ENCODE peak calls at places on chromosomes 4 and X, in nine cellular contexts. W is adipocyte, M is colonic mucosa, E is fibroblast of lung, U is IMR-90, O is K562, B is kidney, Q is NT2/D1, L is neuronal stem cell. D is an unnamed sample. For H3K36me3, the result is how much of the 10 kb centered on the place peaks cover.

GRCh38 chr4:98903963-98904362 is 25.0 kb downstream of the EIF4E start:
- DNase-seq in Q (no peak), E (no peak), U (no peak), B (no peak), W (no peak), M (no peak), L (no peak), O (no peak), D (no peak)

GRCh38 chr4:156329779-156330178 is 376.1 kb upstream of the CTSO start:
- DNase-seq in U (peak), B (no peak), L (no peak), W (peak), Q (no peak), O (no peak), M (no peak), E (no peak), D (no peak)

GRCh38 chrX:148600131-148600530 is 99.7 kb downstream of the AFF2 start:
- DNase-seq in B (no peak), W (no peak), O (no peak), Q (no peak), U (no peak), M (no peak), E (no peak), L (no peak), D (no peak)

GRCh38 chrX:66022742-66023725 is 16.8 kb downstream of the VSIG4 start:
- DNase-seq in B (no peak), O (peak), W (no peak), E (no peak), Q (peak), M (no peak), U (no peak), L (no peak), D (no peak)

GRCh38 chr4:128810331-128810870 is 901 bp downstream of the JADE1 start:
- DNase-seq in W (peak), M (peak), E (no peak), O (peak), B (no peak), L (no peak), U (peak), Q (no peak), D (no peak)

GRCh38 chrX:115504167-115504566 is 56.8 kb upstream of the PLS3 start:
- DNase-seq in Q (no peak), L (no peak), M (no peak), B (no peak), E (no peak), W (no peak), O (no peak), U (no peak), D (no peak)

GRCh38 chrX:56248492-56248891 is 16.3 kb downstream of the KLF8 start:
- DNase-seq in B (no peak), L (no peak), U (peak), Q (no peak), O (peak), M (peak), W (peak), E (peak), D (peak)

GRCh38 chr4:36716874-36717273 is 435.5 kb downstream of the DTHD1 start:
- DNase-seq in O (no peak), W (no peak), B (no peak), Q (no peak), L (no peak), E (no peak), U (no peak), M (no peak), D (no peak)

GRCh38 chr4:139922625-139923024 is 231.4 kb downstream of the MAML3 start:
- DNase-seq in U (peak), M (no peak), W (no peak), O (no peak), Q (no peak), B (no peak), L (no peak), E (peak), D (no peak)

GRCh38 chrX:21193196-21193595 is 181.0 kb upstream of the CNKSR2 start:
- DNase-seq in O (no peak), W (no peak), M (no peak), B (no peak), E (no peak), Q (no peak), U (no peak), L (no peak), D (no peak)

GRCh38 chrX:63686878-63687714 is 97.9 kb downstream of the ARHGEF9 start:
- DNase-seq in B (no peak), W (peak), E (peak), U (peak), Q (peak), M (no peak), L (peak), O (peak), D (peak)

GRCh38 chr4:108703370-108703769 is 53.0 kb downstream of the OSTC start:
- DNase-seq in O (no peak), M (no peak), E (no peak), B (no peak), U (no peak), Q (no peak), W (no peak), L (no peak), D (no peak)

GRCh38 chrX:114532093-114532805 is 51.6 kb upstream of the HTR2C start:
- DNase-seq in L (no peak), M (no peak), U (no peak), O (no peak), E (peak), B (no peak), Q (no peak), W (no peak), D (no peak)

GRCh38 chrX:67917412-67918010 is 373.7 kb downstream of the AR start:
- DNase-seq in W (no peak), E (no peak), M (no peak), B (no peak), Q (no peak), U (no peak), L (no peak), O (no peak), D (no peak)

GRCh38 chr4:56320293-56320692 is 67.0 kb downstream of the AASDH start:
- DNase-seq in E (peak), L (no peak), U (peak), M (no peak), Q (no peak), B (no peak), W (no peak), O (no peak), D (no peak)

GRCh38 chrX:17689971-17690409 is 47.3 kb upstream of the SCML1 start:
- DNase-seq in W (peak), O (peak), U (peak), Q (peak), B (no peak), E (peak), L (peak), M (peak), D (peak)

GRCh38 chr4:168097161-168097560 is 4.8 kb downstream of the ANXA10 start:
- DNase-seq in W (peak), Q (no peak), M (no peak), L (no peak), E (peak), U (no peak), O (no peak), B (no peak), D (no peak)

GRCh38 chr4:177005801-177006230 is 213.1 kb upstream of the VEGFC start:
- DNase-seq in W (no peak), E (peak), U (peak), Q (no peak), L (no peak), O (no peak), B (no peak), M (no peak), D (no peak)

GRCh38 chr4:73868206-73869129 is 725 bp upstream of the CXCL1 start:
- DNase-seq in Q (no peak), U (no peak), M (peak), L (peak), E (no peak), W (peak), B (peak), O (peak), D (no peak)

GRCh38 chrX:154761977-154762528 is 611 bp upstream of the DKC1 start:
- DNase-seq in L (no peak), Q (no peak), M (peak), B (no peak), O (no peak), E (no peak), W (no peak), U (no peak), D (no peak)

GRCh38 chrX:40465735-40466551 is 114.8 kb upstream of the ATP6AP2 start:
- DNase-seq in O (peak), L (no peak), U (no peak), Q (no peak), M (no peak), W (no peak), E (no peak), B (no peak), D (no peak)

GRCh38 chrX:98956014-98956413 is 1454.1 kb downstream of the PCDH19 start:
- DNase-seq in L (no peak), U (no peak), O (no peak), W (no peak), Q (peak), E (no peak), M (no peak), B (no peak), D (no peak)

GRCh38 chrX:39721570-39722279 is 376.0 kb downstream of the BCOR start:
- DNase-seq in L (no peak), E (peak), U (peak), O (no peak), M (no peak), Q (no peak), W (peak), B (no peak), D (no peak)

GRCh38 chr4:176774852-176775251 is 17.9 kb downstream of the VEGFC start:
- DNase-seq in W (no peak), O (no peak), E (peak), Q (no peak), L (no peak), M (no peak), B (no peak), U (peak), D (no peak)

GRCh38 chr4:71389149-71389840 is 50.5 kb downstream of the SLC4A4 start:
- DNase-seq in M (no peak), B (no peak), O (no peak), Q (no peak), L (no peak), W (peak), E (peak), U (peak), D (no peak)

GRCh38 chr4:98625399-98625798 is 33.0 kb downstream of the TSPAN5 start:
- DNase-seq in O (no peak), E (no peak), U (no peak), Q (no peak), B (no peak), L (no peak), W (no peak), M (no peak), D (no peak)

GRCh38 chr4:146959692-146960091 is 14.0 kb upstream of the TTC29 start:
- DNase-seq in B (no peak), L (no peak), U (peak), W (peak), O (no peak), E (peak), M (no peak), Q (no peak), D (no peak)

GRCh38 chrX:47047989-47048388 is 30.3 kb upstream of the RGN start:
- DNase-seq in L (no peak), O (peak), M (no peak), U (peak), E (no peak), Q (no peak), W (no peak), B (no peak), D (no peak)

GRCh38 chrX:12791253-12792228 is at the start of gene PRPS2:
- DNase-seq in B (peak), U (peak), O (peak), W (peak), Q (peak), M (peak), L (peak), E (peak), D (no peak)

GRCh38 chr4:48968814-48969213 is 17.3 kb upstream of the CWH43 start:
- DNase-seq in E (peak), W (peak), L (no peak), B (no peak), U (peak), Q (no peak), O (no peak), M (no peak), D (no peak)

GRCh38 chrX:17459596-17459995 is 84.6 kb downstream of the NHS start:
- DNase-seq in W (peak), B (no peak), Q (no peak), U (peak), E (peak), L (no peak), M (no peak), O (no peak), D (no peak)

GRCh38 chr4:6909970-6910339 is 329 bp downstream of the TBC1D14 start:
- DNase-seq in L (no peak), U (no peak), O (no peak), E (no peak), B (peak), M (peak), W (peak), Q (no peak), D (no peak)

GRCh38 chr4:120111745-120112144 is 45.1 kb upstream of the MAD2L1 start:
- DNase-seq in B (no peak), L (no peak), Q (no peak), E (no peak), W (no peak), U (no peak), M (no peak), O (no peak), D (no peak)

GRCh38 chr4:42603865-42604264 is 53.0 kb downstream of the ATP8A1 start:
- DNase-seq in Q (no peak), E (no peak), L (no peak), M (no peak), U (no peak), B (no peak), O (no peak), W (no peak), D (no peak)

GRCh38 chrX:17082831-17083230 is 136.4 kb downstream of the REPS2 start:
- DNase-seq in U (no peak), Q (no peak), W (no peak), E (peak), O (peak), B (no peak), L (no peak), M (no peak), D (no peak)

GRCh38 chr4:21514022-21514421 is 434.6 kb downstream of the KCNIP4 start:
- DNase-seq in E (no peak), W (no peak), U (no peak), L (no peak), B (no peak), M (no peak), O (no peak), Q (no peak), D (no peak)

GRCh38 chrX:50988649-50989048 is 78.1 kb downstream of the BMP15 start:
- DNase-seq in B (no peak), O (peak), E (peak), L (no peak), U (peak), Q (peak), W (peak), M (peak), D (peak)

GRCh38 chr4:84856468-84856867 is 110.0 kb downstream of the WDFY3 start:
- DNase-seq in O (no peak), U (no peak), Q (no peak), E (no peak), W (no peak), B (no peak), L (no peak), M (no peak), D (no peak)

GRCh38 chr4:61214680-61215079 is 14.6 kb downstream of the ADGRL3 start:
- DNase-seq in Q (no peak), B (no peak), M (no peak), U (no peak), L (no peak), E (no peak), O (no peak), W (no peak), D (no peak)

GRCh38 chr4:131248314-131248713 is 1900.8 kb upstream of the PCDH10 start:
- DNase-seq in O (no peak), E (no peak), U (no peak), W (no peak), L (no peak), B (no peak), Q (no peak), M (no peak), D (no peak)
- H3K9ac ChIP-seq in O (no peak), E (no peak), U (no peak), W (no peak), L (no peak), B (no peak), Q (no peak), M (no peak), D (no peak)

GRCh38 chr4:83062748-83063147 is 27.8 kb downstream of the COPS4 start:
- DNase-seq in W (peak), Q (no peak), M (no peak), E (no peak), B (no peak), U (no peak), L (no peak), O (no peak), D (no peak)
- H3K36me3 ChIP-seq in W (half or more), Q (under half), M (under half), E (under half), B (under half), U (under half), L (under half), O (half or more), D (half or more)

GRCh38 chr4:152847376-152847775 is 67.6 kb downstream of the ARFIP1 start:
- DNase-seq in O (no peak), L (no peak), M (no peak), U (no peak), W (no peak), B (no peak), E (no peak), Q (no peak), D (no peak)
- H3K9ac ChIP-seq in O (no peak), L (no peak), M (no peak), U (no peak), W (no peak), B (no peak), E (no peak), Q (no peak), D (no peak)

DNA sequence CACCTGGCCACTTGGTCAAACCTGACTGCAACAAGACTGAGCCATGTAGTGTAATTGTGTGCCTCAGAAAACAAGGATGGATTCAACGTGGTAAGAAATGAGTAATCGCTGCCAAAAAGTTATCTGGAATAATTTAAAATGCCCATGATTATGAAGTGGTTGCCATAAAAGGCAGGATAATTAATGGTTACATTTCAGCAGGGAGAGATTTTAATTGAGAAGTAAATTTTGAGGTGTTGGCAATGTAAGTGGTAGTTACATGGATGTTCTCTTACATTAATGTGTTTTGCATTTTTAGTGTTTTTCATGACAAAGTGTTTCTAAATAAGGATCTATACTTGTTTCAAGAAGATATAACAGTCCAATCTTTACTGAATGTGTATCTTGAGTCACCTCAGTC is 15.7 kb downstream of the HAUS3 start:
- DNase-seq in B (no peak), O (no peak), M (no peak), L (no peak), E (no peak), W (no peak), Q (no peak), U (no peak), D (no peak)
- H3K36me3 ChIP-seq in B (under half), O (under half), M (under half), L (under half), E (under half), W (under half), Q (under half), U (under half), D (under half)

GRCh38 chr4:53376900-53377299 is 541 bp upstream of the FIP1L1 start:
- DNase-seq in W (peak), E (peak), O (no peak), Q (no peak), L (no peak), M (no peak), B (no peak), U (no peak), D (no peak)
- H3K9ac ChIP-seq in W (peak), E (no peak), O (peak), Q (no peak), L (no peak), M (no peak), B (peak), U (no peak), D (peak)

GRCh38 chr4:13597141-13597540 is 30.4 kb downstream of the BOD1L1 start:
- DNase-seq in B (no peak), E (no peak), L (no peak), U (no peak), O (no peak), W (no peak), Q (no peak), M (no peak), D (no peak)

GRCh38 chr4:13601060-13601459 is 26.5 kb downstream of the BOD1L1 start:
- DNase-seq in L (no peak), B (no peak), W (no peak), E (no peak), M (no peak), Q (no peak), U (no peak), O (no peak), D (no peak)

GRCh38 chr4:13601848-13602247 is 25.7 kb downstream of the BOD1L1 start:
- DNase-seq in Q (no peak), B (no peak), L (no peak), O (no peak), E (no peak), M (no peak), U (no peak), W (no peak), D (no peak)

GRCh38 chr4:13597604-13598003 is 29.9 kb downstream of the BOD1L1 start:
- DNase-seq in E (no peak), B (no peak), U (peak), W (peak), L (no peak), Q (no peak), M (no peak), O (no peak), D (no peak)

DNA sequence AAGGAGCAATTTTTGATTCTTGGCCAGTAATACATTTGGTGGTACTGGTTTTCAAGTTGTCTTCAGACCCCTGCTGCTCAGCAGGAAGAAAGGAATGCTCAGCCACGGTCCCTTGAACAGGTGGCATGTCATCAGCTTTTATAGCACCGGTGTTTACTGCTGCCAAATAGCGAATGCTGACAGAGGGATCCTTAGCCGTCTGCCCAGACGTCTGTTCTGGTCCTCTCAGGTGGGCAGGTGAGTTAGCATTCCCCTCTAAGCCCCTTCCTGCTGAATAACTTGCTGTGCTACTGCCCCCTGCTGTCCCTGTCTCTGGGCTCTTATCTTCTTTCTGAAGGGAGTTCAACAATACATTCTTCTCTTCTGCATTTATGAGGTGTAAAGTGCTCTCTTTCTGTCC is 28.4 kb downstream of the BOD1L1 start:
- DNase-seq in Q (peak), U (no peak), E (no peak), M (no peak), L (no peak), O (no peak), B (no peak), W (no peak), D (no peak)
- H3K36me3 ChIP-seq in Q (half or more), U (under half), E (under half), M (under half), L (under half), O (under half), B (under half), W (half or more), D (under half)

GRCh38 chrX:109926743-109927662 is 75.9 kb upstream of the TMEM164 start:
- DNase-seq in Q (no peak), W (no peak), M (no peak), L (no peak), B (no peak), O (peak), E (no peak), U (no peak), D (no peak)
- H3K9ac ChIP-seq in Q (no peak), W (no peak), M (no peak), L (no peak), B (no peak), O (no peak), E (no peak), U (no peak), D (no peak)

GRCh38 chr4:186689476-186689875 is 34.2 kb downstream of the FAT1 start:
- DNase-seq in B (no peak), W (no peak), L (no peak), Q (no peak), U (no peak), O (no peak), M (no peak), E (no peak), D (no peak)

GRCh38 chr4:186688150-186688943 is 35.3 kb downstream of the FAT1 start:
- DNase-seq in U (no peak), O (no peak), L (no peak), W (no peak), B (no peak), M (no peak), Q (peak), E (no peak), D (no peak)

GRCh38 chr4:186693159-186693815 is 30.4 kb downstream of the FAT1 start:
- DNase-seq in L (no peak), B (peak), O (peak), M (peak), E (peak), W (peak), Q (no peak), U (peak), D (no peak)

GRCh38 chr4:186693894-186694293 is 29.8 kb downstream of the FAT1 start:
- DNase-seq in L (no peak), W (no peak), O (no peak), U (no peak), Q (no peak), E (no peak), M (no peak), B (no peak), D (no peak)

GRCh38 chr4:186691396-186691795 is 32.3 kb downstream of the FAT1 start:
- DNase-seq in B (no peak), W (no peak), E (no peak), L (no peak), Q (no peak), U (no peak), M (no peak), O (no peak), D (no peak)
- H3K36me3 ChIP-seq in B (under half), W (under half), E (under half), L (under half), Q (under half), U (under half), M (under half), O (under half), D (under half)